ENCODE peak calls at places on chromosomes 12 and 14, in five cellular contexts. W, B, K, M and N are unnamed samples.

GRCh38 chr14:67241416-67242362 is at the start of gene PALS1:
- DNase-seq in W (peak), B (peak), K (no peak), M (peak), N (peak)

GRCh38 chr12:87384226-87384625 is 645.0 kb downstream of the C12orf50 start:
- DNase-seq in W (no peak), B (no peak), K (no peak), M (no peak), N (no peak)

GRCh38 chr14:60790850-60791249 is 56.3 kb downstream of the MNAT1 start:
- DNase-seq in W (no peak), B (no peak), K (no peak), M (no peak), N (no peak)

GRCh38 chr14:75982724-75983358 is 1.0 kb upstream of the TGFB3 start:
- DNase-seq in W (no peak), B (peak), K (no peak), M (peak), N (no peak)

GRCh38 chr14:101878222-101879211 is 85.9 kb upstream of the DYNC1H1 start:
- DNase-seq in W (no peak), B (no peak), K (no peak), M (no peak), N (no peak)

GRCh38 chr14:67167420-67168109 is 21.7 kb upstream of the GARIN2 start:
- DNase-seq in W (peak), B (no peak), K (no peak), M (no peak), N (no peak)

GRCh38 chr14:56131004-56131864 is 13.0 kb downstream of the PELI2 start:
- DNase-seq in W (no peak), B (no peak), K (no peak), M (no peak), N (no peak)

GRCh38 chr12:6970096-6970527 is 352 bp downstream of the PHB2 start:
- DNase-seq in W (no peak), B (peak), K (no peak), M (peak), N (no peak)

GRCh38 chr12:108371801-108372344 is 32.8 kb upstream of the CMKLR1 start:
- DNase-seq in W (no peak), B (no peak), K (peak), M (peak), N (peak)

GRCh38 chr12:98606367-98606985 is 13.0 kb downstream of the SLC25A3 start:
- DNase-seq in W (no peak), B (no peak), K (no peak), M (no peak), N (no peak)

GRCh38 chr12:46964496-46965098 is 114.8 kb upstream of the PCED1B start:
- DNase-seq in W (no peak), B (no peak), K (peak), M (peak), N (no peak)

GRCh38 chr14:71206123-71206522 is 298.9 kb downstream of the PCNX1 start:
- DNase-seq in W (no peak), B (no peak), K (no peak), M (no peak), N (no peak)

GRCh38 chr14:71209888-71210287 is 302.6 kb downstream of the PCNX1 start:
- DNase-seq in W (no peak), B (no peak), K (no peak), M (peak), N (no peak)

GRCh38 chr14:71206766-71207371 is 299.6 kb downstream of the PCNX1 start:
- DNase-seq in W (peak), B (peak), K (peak), M (peak), N (peak)

GRCh38 chr14:71212093-71212492 is 304.8 kb downstream of the PCNX1 start:
- DNase-seq in W (no peak), B (no peak), K (no peak), M (no peak), N (no peak)

DNA sequence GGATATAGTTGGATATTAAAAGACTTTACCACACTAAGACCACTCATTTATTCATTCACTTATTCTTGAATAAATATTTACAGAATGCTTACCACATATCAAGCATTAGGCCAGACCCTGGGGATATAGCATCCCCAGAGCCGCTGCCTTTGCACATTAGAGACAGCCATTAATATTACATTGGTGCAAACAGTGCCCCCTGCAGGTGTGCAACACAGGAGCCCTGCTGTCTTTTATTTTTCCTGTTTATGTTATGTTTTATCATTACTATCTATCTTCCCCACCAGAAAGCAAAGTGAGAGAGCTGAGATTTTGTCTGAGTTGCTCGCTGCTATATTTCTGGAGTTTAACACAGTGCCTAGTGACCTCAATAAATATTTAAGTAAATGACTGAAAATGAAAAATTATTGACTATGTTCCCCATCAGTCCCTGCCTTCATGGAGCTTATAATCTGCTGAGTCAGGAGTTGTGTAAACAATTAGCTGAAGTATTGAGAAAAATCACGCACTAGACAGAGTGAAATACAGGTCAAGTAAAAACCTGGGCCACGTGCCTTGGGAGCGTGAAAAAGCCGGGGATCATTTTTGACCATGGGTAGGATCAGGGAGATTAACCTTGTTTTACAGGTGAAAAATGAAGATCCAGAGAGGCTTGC is 301.6 kb downstream of the PCNX1 start:
- DNase-seq in W (no peak), B (no peak), K (no peak), M (no peak), N (no peak)
- TF ChIP-seq CTCF in W (peak), B (no peak), K (no peak), M (peak), N (no peak)

GRCh38 chr12:104526320-104526719 is 69.6 kb downstream of the CHST11 start:
- DNase-seq in W (no peak), B (peak), K (no peak), M (no peak), N (no peak)
- H3K4me3 ChIP-seq in W (no peak), B (no peak), K (no peak), M (no peak), N (no peak)

GRCh38 chr14:92204792-92205191 is 83.0 kb downstream of the CPSF2 start:
- DNase-seq in W (no peak), B (no peak), K (no peak), M (no peak), N (no peak)

GRCh38 chr14:92198804-92199203 is 77.0 kb downstream of the CPSF2 start:
- DNase-seq in W (no peak), B (no peak), K (no peak), M (no peak), N (no peak)

GRCh38 chr14:92203116-92203515 is 81.3 kb downstream of the CPSF2 start:
- DNase-seq in W (no peak), B (no peak), K (no peak), M (no peak), N (no peak)

DNA sequence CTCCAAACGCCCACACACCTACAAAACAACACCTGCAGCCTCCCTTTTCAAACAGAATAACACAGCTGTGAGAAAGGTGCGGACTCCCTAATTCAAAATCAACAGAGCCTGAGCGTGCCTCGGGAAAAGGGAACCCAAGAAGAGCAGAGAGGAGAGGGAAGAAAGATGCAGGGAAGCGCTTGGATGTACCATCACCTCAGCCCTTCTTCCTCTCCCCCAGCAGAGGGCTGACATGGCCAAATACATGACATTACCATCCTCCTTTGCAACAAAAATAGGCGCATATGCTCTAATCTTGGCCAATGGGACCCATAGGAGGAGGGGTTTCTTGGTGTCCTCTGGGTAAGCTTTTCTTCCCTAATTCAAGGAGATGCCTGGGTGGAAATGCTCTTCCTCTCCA is 78.0 kb downstream of the CPSF2 start:
- DNase-seq in W (no peak), B (no peak), K (no peak), M (no peak), N (no peak)
- TF ChIP-seq CTCF in W (no peak), B (no peak), K (peak), M (peak), N (no peak)

DNA sequence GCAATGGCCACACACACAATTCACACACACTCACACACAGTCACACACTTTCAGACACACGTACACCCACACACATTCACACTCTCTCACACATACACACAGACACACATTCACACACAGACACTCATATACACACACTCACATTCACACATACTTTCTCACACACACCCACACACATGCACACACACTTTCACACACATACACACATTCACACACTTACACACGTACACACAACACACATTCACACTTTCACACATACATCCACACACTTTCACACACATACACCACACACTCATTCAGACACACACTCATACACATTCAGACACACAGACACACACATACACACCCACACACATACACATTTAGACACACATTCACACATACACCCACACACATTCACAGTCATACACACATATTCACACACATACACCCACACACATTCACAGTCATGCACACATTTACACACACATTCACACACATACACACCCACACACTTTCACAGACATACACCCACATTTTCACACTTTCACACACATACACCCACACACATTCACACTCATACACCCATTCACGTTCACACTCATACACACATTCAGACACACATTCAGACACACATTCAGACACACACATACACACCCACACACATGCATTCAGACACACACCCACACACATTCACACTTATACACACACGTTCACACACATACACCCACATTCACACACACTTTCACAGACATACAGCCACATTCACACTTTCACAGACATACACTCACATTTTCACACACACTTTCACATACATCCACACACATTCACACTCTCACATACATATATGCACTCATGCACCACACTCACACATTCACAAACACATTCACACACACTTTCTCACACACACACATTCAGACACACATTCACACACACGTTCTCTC is 52.6 kb upstream of the C14orf180 start:
- DNase-seq in W (no peak), B (no peak), K (no peak), M (no peak), N (no peak)
- H3K4me3 ChIP-seq in W (no peak), B (no peak), K (no peak), M (no peak), N (no peak)

GRCh38 chr14:74634481-74634880 is 22.4 kb upstream of the LTBP2 start:
- DNase-seq in W (no peak), B (no peak), K (no peak), M (no peak), N (no peak)
- TF ChIP-seq CTCF in W (no peak), B (no peak), K (no peak), M (no peak), N (no peak)